ENCODE peak calls at places on chromosome 22, in six cellular contexts. One of them, this sample, is unnamed.

GRCh38 chr22:37745548-37746365 is 48.9 kb downstream of the TRIOBP start:
- DNase-seq in mesenchymal stem cell: peak; percentile 90
- DNase-seq in IMR-90: peak; percentile 84
- DNase-seq in H9: peak; percentile 90
- DNase-seq in mesendoderm: peak; percentile 92
- DNase-seq in H1: no peak
- DNase-seq in this sample: peak; percentile 91

GRCh38 chr22:48240935-48241230 is 1478.4 kb downstream of the TBC1D22A start:
- DNase-seq in H1: no peak
- DNase-seq in mesenchymal stem cell: no peak
- DNase-seq in mesendoderm: no peak
- DNase-seq in H9: peak; percentile 3
- DNase-seq in IMR-90: no peak
- DNase-seq in this sample: no peak

GRCh38 chr22:50691521-50691920 is 18.9 kb downstream of the SHANK3 start:
- DNase-seq in IMR-90: peak; percentile 44
- DNase-seq in H1: no peak
- DNase-seq in mesendoderm: peak; percentile 29
- DNase-seq in H9: peak; percentile 9
- DNase-seq in mesenchymal stem cell: no peak
- DNase-seq in this sample: no peak

GRCh38 chr22:23246982-23247766 is 66.9 kb downstream of the BCR start:
- DNase-seq in mesenchymal stem cell: no peak
- DNase-seq in mesendoderm: no peak
- DNase-seq in IMR-90: no peak
- DNase-seq in H1: no peak
- DNase-seq in H9: no peak
- DNase-seq in this sample: no peak

GRCh38 chr22:42069801-42070516 is 653 bp downstream of the NAGA start:
- DNase-seq in H1: no peak
- DNase-seq in IMR-90: no peak
- DNase-seq in mesendoderm: no peak
- DNase-seq in mesenchymal stem cell: no peak
- DNase-seq in H9: peak; percentile 45
- DNase-seq in this sample: no peak

GRCh38 chr22:49351761-49352221 is 475.9 kb downstream of the BRD1 start:
- DNase-seq in H9: peak; percentile 20
- DNase-seq in mesenchymal stem cell: no peak
- DNase-seq in H1: no peak
- DNase-seq in mesendoderm: no peak
- DNase-seq in IMR-90: no peak
- DNase-seq in this sample: no peak

GRCh38 chr22:46845281-46846153 is 83.1 kb downstream of the TBC1D22A start:
- DNase-seq in IMR-90: peak; percentile 63
- DNase-seq in mesenchymal stem cell: peak; percentile 27
- DNase-seq in H1: no peak
- DNase-seq in H9: no peak
- DNase-seq in mesendoderm: no peak
- DNase-seq in this sample: no peak

GRCh38 chr22:34622602-34623001 is 443.4 kb upstream of the ISX start:
- DNase-seq in IMR-90: no peak
- DNase-seq in mesendoderm: no peak
- DNase-seq in H1: no peak
- DNase-seq in H9: no peak
- DNase-seq in mesenchymal stem cell: no peak
- DNase-seq in this sample: no peak

GRCh38 chr22:44683237-44683636 is 18.8 kb upstream of the PRR5 start:
- DNase-seq in H1: no peak
- DNase-seq in IMR-90: no peak
- DNase-seq in mesendoderm: no peak
- DNase-seq in H9: no peak
- DNase-seq in mesenchymal stem cell: no peak
- DNase-seq in this sample: no peak

GRCh38 chr22:47169801-47170140 is 407.3 kb downstream of the TBC1D22A start:
- DNase-seq in mesenchymal stem cell: no peak
- DNase-seq in IMR-90: no peak
- DNase-seq in H1: no peak
- DNase-seq in H9: no peak
- DNase-seq in mesendoderm: no peak
- DNase-seq in this sample: no peak

GRCh38 chr22:29050457-29050856 is 11.2 kb downstream of the C22orf31 start:
- DNase-seq in H1: no peak
- DNase-seq in IMR-90: no peak
- DNase-seq in mesendoderm: no peak
- DNase-seq in mesenchymal stem cell: no peak
- DNase-seq in H9: no peak
- DNase-seq in this sample: no peak

GRCh38 chr22:21866821-21867527 is 471 bp downstream of the MAPK1 start:
- DNase-seq in H9: no peak
- DNase-seq in mesendoderm: peak; percentile 31
- DNase-seq in H1: no peak
- DNase-seq in IMR-90: no peak
- DNase-seq in mesenchymal stem cell: no peak
- DNase-seq in this sample: peak; percentile 15

GRCh38 chr22:49925525-49926128 is 7.2 kb downstream of the CRELD2 start:
- DNase-seq in mesenchymal stem cell: no peak
- DNase-seq in IMR-90: no peak
- DNase-seq in H1: no peak
- DNase-seq in H9: no peak
- DNase-seq in mesendoderm: no peak
- DNase-seq in this sample: no peak

GRCh38 chr22:42399315-42400271 is 32.6 kb downstream of the NFAM1 start:
- DNase-seq in mesendoderm: peak; percentile 37
- DNase-seq in mesenchymal stem cell: peak; percentile 27
- DNase-seq in H1: no peak
- DNase-seq in H9: peak; percentile 57
- DNase-seq in IMR-90: no peak
- DNase-seq in this sample: peak; percentile 37

GRCh38 chr22:29022101-29022817 is 39.4 kb downstream of the C22orf31 start:
- DNase-seq in H9: no peak
- DNase-seq in mesendoderm: no peak
- DNase-seq in IMR-90: no peak
- DNase-seq in H1: no peak
- DNase-seq in mesenchymal stem cell: no peak
- DNase-seq in this sample: no peak

GRCh38 chr22:23278883-23279675 is 98.8 kb downstream of the BCR start:
- DNase-seq in IMR-90: no peak
- DNase-seq in mesendoderm: no peak
- DNase-seq in H9: no peak
- DNase-seq in H1: no peak
- DNase-seq in mesenchymal stem cell: no peak
- DNase-seq in this sample: no peak

GRCh38 chr22:16824718-16825687 is at the start of gene XKR3:
- DNase-seq in mesendoderm: peak; percentile 55
- DNase-seq in H1: no peak
- DNase-seq in mesenchymal stem cell: no peak
- DNase-seq in IMR-90: no peak
- DNase-seq in H9: no peak
- DNase-seq in this sample: no peak

GRCh38 chr22:27116295-27116694 is 458.9 kb downstream of the MIAT start:
- DNase-seq in H1: no peak
- DNase-seq in H9: no peak
- DNase-seq in mesendoderm: no peak
- DNase-seq in IMR-90: no peak
- DNase-seq in mesenchymal stem cell: no peak
- DNase-seq in this sample: no peak

GRCh38 chr22:26608129-26608528 is 9.7 kb downstream of the CRYBB1 start:
- DNase-seq in mesendoderm: no peak
- DNase-seq in H9: no peak
- DNase-seq in mesenchymal stem cell: no peak
- DNase-seq in H1: no peak
- DNase-seq in IMR-90: no peak
- DNase-seq in this sample: no peak

GRCh38 chr22:19358703-19359553 is 67.4 kb upstream of the CLTCL1 start:
- DNase-seq in mesendoderm: no peak
- DNase-seq in IMR-90: no peak
- DNase-seq in H1: no peak
- DNase-seq in mesenchymal stem cell: no peak
- DNase-seq in H9: no peak
- DNase-seq in this sample: no peak

GRCh38 chr22:19357270-19358105 is 66.0 kb upstream of the CLTCL1 start:
- DNase-seq in H9: no peak
- DNase-seq in mesendoderm: no peak
- DNase-seq in H1: no peak
- DNase-seq in IMR-90: peak; percentile 84
- DNase-seq in mesenchymal stem cell: peak; percentile 91
- DNase-seq in this sample: no peak

GRCh38 chr22:19356708-19357269 is 65.3 kb upstream of the CLTCL1 start:
- DNase-seq in H1: no peak
- DNase-seq in mesendoderm: no peak
- DNase-seq in mesenchymal stem cell: no peak
- DNase-seq in IMR-90: no peak
- DNase-seq in H9: no peak
- DNase-seq in this sample: no peak

GRCh38 chr22:19359554-19360299 is 68.2 kb upstream of the CLTCL1 start:
- DNase-seq in H1: no peak
- DNase-seq in mesenchymal stem cell: no peak
- DNase-seq in IMR-90: no peak
- DNase-seq in H9: no peak
- DNase-seq in mesendoderm: no peak
- DNase-seq in this sample: no peak

DNA sequence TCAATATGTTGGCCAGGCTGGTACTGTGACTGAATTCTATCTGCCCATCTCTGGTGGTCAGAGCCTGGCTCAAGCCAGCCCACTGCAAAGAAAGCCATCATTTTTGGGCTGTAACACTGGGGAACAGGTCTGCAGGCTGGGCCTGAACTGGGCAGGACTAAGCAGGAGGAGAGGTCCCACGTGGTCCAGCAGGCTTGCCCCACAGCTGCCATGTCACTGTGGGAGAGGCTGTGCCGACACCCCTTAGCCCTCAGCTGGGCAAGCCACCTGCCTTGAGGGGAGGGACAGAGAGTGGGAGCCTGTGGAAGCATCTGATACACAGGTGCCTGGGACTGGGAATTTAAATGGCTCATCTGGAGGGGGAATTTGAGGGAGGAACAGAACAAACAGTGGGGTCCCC is 66.7 kb upstream of the CLTCL1 start:
- DNase-seq in H9: no peak
- DNase-seq in IMR-90: no peak
- DNase-seq in mesenchymal stem cell: peak; percentile 2
- DNase-seq in mesendoderm: no peak
- DNase-seq in H1: no peak
- DNase-seq in this sample: no peak
- H2AK5ac ChIP-seq in H9: no peak overlapping the region
- H2AK5ac ChIP-seq in IMR-90: peak overlapping the region; percentile 4
- H2AK5ac ChIP-seq in mesenchymal stem cell: no peak overlapping the region
- H2AK5ac ChIP-seq in mesendoderm: no peak overlapping the region
- H2AK5ac ChIP-seq in H1: no peak overlapping the region
- H2AK5ac ChIP-seq in this sample: no peak overlapping the region

DNA sequence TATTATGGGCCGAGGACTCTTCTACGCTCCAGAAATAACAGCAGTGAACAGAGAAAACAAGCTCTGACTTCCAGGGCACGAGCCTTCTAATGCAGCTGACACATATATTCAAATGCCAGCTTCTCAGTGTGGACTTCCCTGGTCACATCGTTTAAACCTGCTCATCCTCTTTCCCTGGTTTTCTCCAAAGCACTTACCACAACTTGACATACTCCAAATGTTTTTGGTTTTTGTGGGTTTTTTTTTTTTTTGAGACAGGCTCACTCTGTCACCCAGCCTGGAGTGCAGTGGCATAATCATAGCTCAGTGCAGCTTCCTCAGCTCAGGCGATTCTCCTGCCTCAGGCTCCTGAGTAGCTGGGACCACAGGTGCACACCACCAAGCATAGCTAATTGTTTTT is 105.5 kb downstream of the MICAL3 start:
- DNase-seq in H9: no peak
- DNase-seq in IMR-90: peak; percentile 64
- DNase-seq in mesendoderm: no peak
- DNase-seq in H1: no peak
- DNase-seq in mesenchymal stem cell: peak; percentile 70
- DNase-seq in this sample: no peak
- H2AK5ac ChIP-seq in H9: no peak overlapping the region
- H2AK5ac ChIP-seq in IMR-90: no peak overlapping the region
- H2AK5ac ChIP-seq in mesendoderm: no peak overlapping the region
- H2AK5ac ChIP-seq in H1: no peak overlapping the region
- H2AK5ac ChIP-seq in mesenchymal stem cell: no peak overlapping the region
- H2AK5ac ChIP-seq in this sample: no peak overlapping the region

GRCh38 chr22:40703731-40704130 is 24.4 kb downstream of the MCHR1 start:
- DNase-seq in mesenchymal stem cell: no peak
- DNase-seq in H9: no peak
- DNase-seq in H1: no peak
- DNase-seq in IMR-90: no peak
- DNase-seq in mesendoderm: no peak
- DNase-seq in this sample: no peak
- H2AK5ac ChIP-seq in mesenchymal stem cell: no peak overlapping the region
- H2AK5ac ChIP-seq in H9: no peak overlapping the region
- H2AK5ac ChIP-seq in H1: no peak overlapping the region
- H2AK5ac ChIP-seq in IMR-90: no peak overlapping the region
- H2AK5ac ChIP-seq in mesendoderm: no peak overlapping the region
- H2AK5ac ChIP-seq in this sample: no peak overlapping the region

DNA sequence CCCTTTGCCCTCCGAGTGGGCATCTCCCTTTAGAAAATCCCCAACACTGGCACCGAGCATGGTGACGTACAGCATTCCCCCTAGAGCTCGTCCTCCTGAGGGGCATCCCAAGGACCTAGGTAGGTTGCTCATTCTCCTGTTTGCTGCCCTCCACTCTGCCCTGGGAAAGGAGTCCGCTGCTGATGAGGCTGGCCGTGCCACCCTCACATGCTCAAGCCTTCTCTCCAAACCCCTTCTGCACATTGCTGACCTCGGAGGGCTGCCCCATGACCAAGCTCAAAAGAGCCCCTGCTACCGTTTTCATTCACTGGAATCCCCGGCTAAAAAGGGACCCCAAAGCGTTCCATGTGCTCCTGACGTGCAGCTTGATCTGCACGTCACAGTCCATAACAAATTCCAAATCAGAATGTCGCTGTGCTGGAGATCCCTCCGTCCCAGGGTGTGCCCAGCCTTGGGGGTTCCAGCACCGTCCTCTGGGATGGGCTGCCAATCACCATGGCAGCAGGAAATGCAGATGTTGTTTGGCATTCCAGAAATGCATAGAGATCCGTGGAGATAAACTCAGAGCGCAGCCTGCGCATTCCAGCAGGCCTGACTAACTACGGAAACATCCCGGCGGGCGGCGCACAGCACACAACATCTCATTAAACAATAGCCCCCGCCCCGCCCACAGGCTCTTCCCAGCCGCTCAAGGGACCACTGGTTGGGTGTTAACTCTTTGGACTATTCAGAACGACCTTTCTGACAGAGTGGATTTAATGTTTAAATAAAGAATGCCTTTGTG is 26.3 kb upstream of the GNB1L start:
- DNase-seq in mesendoderm: peak; percentile 99
- DNase-seq in mesenchymal stem cell: peak; percentile 91
- DNase-seq in H1: peak; percentile 92
- DNase-seq in IMR-90: peak; percentile 94
- DNase-seq in H9: peak; percentile 98
- DNase-seq in this sample: peak; percentile 92
- H2AK5ac ChIP-seq in mesendoderm: peak overlapping the region; percentile 55
- H2AK5ac ChIP-seq in mesenchymal stem cell: peak overlapping the region; percentile 81
- H2AK5ac ChIP-seq in H1: peak overlapping the region; percentile 100
- H2AK5ac ChIP-seq in IMR-90: peak overlapping the region; percentile 99
- H2AK5ac ChIP-seq in H9: peak overlapping the region; percentile 72
- H2AK5ac ChIP-seq in this sample: peak overlapping the region; percentile 99

This sample was measured in neuronal stem cell.